ENCODE peak calls at places on chromosomes 16 and 17, in five cellular contexts. O is adrenal gland, K is neuronal stem cell, B is left ventricle myocardium inferior, A is colonic mucosa. V is an unnamed sample.
A peak's percentile ranks its signal among the peaks of the same experiment; 100 is the strongest.

GRCh38 chr17:43200127-43200526 is 11.5 kb upstream of the TMEM106A start:
- DNase-seq in O (no peak), B (no peak), A (no peak), K (no peak), V (no peak)

GRCh38 chr17:6170349-6170748 is 100.2 kb downstream of the WSCD1 start:
- DNase-seq in B (no peak), A (no peak), K (no peak), O (no peak), V (no peak)

GRCh38 chr17:64679710-64680216 is 17.7 kb upstream of the SMURF2 start:
- DNase-seq in O (no peak), K (no peak), B (no peak), A (no peak), V (no peak)

GRCh38 chr17:57228921-57229320 is 27.4 kb upstream of the MSI2 start:
- DNase-seq in K (no peak), O (no peak), B (no peak), A (no peak), V (no peak)

GRCh38 chr17:37025847-37026533 is 77.2 kb downstream of the AATF start:
- DNase-seq in O (no peak), A (no peak), B (no peak), K (no peak), V (no peak)

GRCh38 chr17:4928881-4929280 is 3.2 kb upstream of the GP1BA start:
- DNase-seq in K (no peak), O (no peak), B (no peak), A (no peak), V (peak; percentile 38)

GRCh38 chr16:5257462-5257861 is 159.9 kb upstream of the EEF2KMT start:
- DNase-seq in B (no peak), O (no peak), K (no peak), A (no peak), V (no peak)

GRCh38 chr17:43021739-43022512 is at the start of gene VAT1:
- DNase-seq in O (peak; percentile 83), K (peak; percentile 71), A (peak; percentile 87), B (peak; percentile 86), V (no peak)

GRCh38 chr17:68310141-68310540 is 18.8 kb downstream of the ARSG start:
- DNase-seq in A (no peak), B (no peak), K (no peak), O (no peak), V (no peak)

GRCh38 chr16:84885024-84885910 is 65.5 kb downstream of the CRISPLD2 start:
- DNase-seq in K (peak; percentile 24), O (no peak), B (peak; percentile 44), A (no peak), V (no peak)

GRCh38 chr16:29826342-29826695 is 6.1 kb downstream of the MVP start:
- DNase-seq in K (no peak), O (peak; percentile 42), A (no peak), B (no peak), V (no peak)

GRCh38 chr17:39969375-39969774 is 6.6 kb downstream of the GSDMA start:
- DNase-seq in K (no peak), O (no peak), A (no peak), B (no peak), V (no peak)

GRCh38 chr17:21376835-21377690 is 906 bp downstream of the KCNJ12 start:
- DNase-seq in O (no peak), A (no peak), K (no peak), B (no peak), V (no peak)

GRCh38 chr17:6326483-6326882 is 108.4 kb downstream of the AIPL1 start:
- DNase-seq in B (no peak), K (no peak), A (no peak), O (no peak), V (no peak)

GRCh38 chr17:8124350-8125195 is 667 bp upstream of the HES7 start:
- DNase-seq in O (no peak), K (no peak), A (no peak), B (no peak), V (no peak)

GRCh38 chr17:65554568-65555223 is 6.8 kb downstream of the AXIN2 start:
- DNase-seq in K (no peak), O (no peak), B (peak; percentile 61), A (peak; percentile 48), V (no peak)

GRCh38 chr16:51359141-51359960 is 208.3 kb upstream of the SALL1 start:
- DNase-seq in O (peak; percentile 8), K (peak; percentile 88), B (peak; percentile 27), A (no peak), V (no peak)

GRCh38 chr17:8488931-8489330 is 53.2 kb downstream of the NDEL1 start:
- DNase-seq in K (no peak), A (no peak), B (peak; percentile 48), O (peak; percentile 86), V (no peak)

GRCh38 chr16:9126609-9127008 is 35.2 kb downstream of the HAPSTR1 start:
- DNase-seq in B (no peak), K (no peak), O (no peak), A (no peak), V (peak; percentile 21)

GRCh38 chr17:82023447-82024241 is 539 bp downstream of the LRRC45 start:
- DNase-seq in B (no peak), O (no peak), K (no peak), A (no peak), V (no peak)

GRCh38 chr16:7853197-7853596 is 520.6 kb downstream of the RBFOX1 start:
- DNase-seq in K (no peak), O (no peak), B (no peak), A (no peak), V (no peak)

GRCh38 chr17:29005936-29006438 is at the start of gene SEZ6:
- DNase-seq in K (peak; percentile 84), B (peak; percentile 72), O (peak; percentile 82), A (peak; percentile 60), V (no peak)

GRCh38 chr17:60173304-60173807 is 23.6 kb downstream of the CA4 start:
- DNase-seq in K (no peak), B (no peak), A (no peak), O (no peak), V (no peak)

GRCh38 chr16:66961065-66961744 is at the start of gene CES3:
- DNase-seq in K (peak; percentile 61), O (peak; percentile 58), B (peak; percentile 40), A (peak; percentile 90), V (no peak)

GRCh38 chr16:4032768-4033167 is 83.5 kb downstream of the ADCY9 start:
- DNase-seq in K (no peak), B (no peak), O (no peak), A (peak; percentile 84), V (no peak)

GRCh38 chr17:44279586-44280344 is 11.8 kb upstream of the SLC4A1 start:
- DNase-seq in B (peak; percentile 78), O (peak; percentile 92), A (peak; percentile 66), K (no peak), V (peak; percentile 71)

GRCh38 chr17:72501404-72502110 is 380.7 kb downstream of the SOX9 start:
- DNase-seq in O (no peak), B (no peak), A (peak; percentile 47), K (no peak), V (no peak)

GRCh38 chr17:6439951-6440350 is 4.3 kb upstream of the PIMREG start:
- DNase-seq in K (peak; percentile 67), O (no peak), B (no peak), A (no peak), V (no peak)

GRCh38 chr16:3938471-3938842 is 57.9 kb upstream of the CREBBP start:
- DNase-seq in B (no peak), A (no peak), K (no peak), O (no peak), V (no peak)

GRCh38 chr17:1592751-1593629 is 30.4 kb upstream of the PITPNA start:
- DNase-seq in K (no peak), A (peak; percentile 90), B (no peak), O (no peak), V (no peak)

GRCh38 chr16:23518435-23518891 is 8.2 kb upstream of the GGA2 start:
- DNase-seq in B (no peak), O (no peak), K (no peak), A (no peak), V (no peak)
- H3K4me1 ChIP-seq in B (peaks cover 5% of the 10 kb centered on the region), O (no peaks in the 10 kb centered on the region), K (no peaks in the 10 kb centered on the region), A (no peaks in the 10 kb centered on the region), V (no peaks in the 10 kb centered on the region)

GRCh38 chr16:87803385-87803784 is 37.6 kb upstream of the KLHDC4 start:
- DNase-seq in K (no peak), A (no peak), O (no peak), B (no peak), V (no peak)
- H3K4me1 ChIP-seq in K (peaks cover 6% of the 10 kb centered on the region), A (peaks cover 6% of the 10 kb centered on the region), O (peaks cover 7% of the 10 kb centered on the region), B (peaks cover 17% of the 10 kb centered on the region), V (peaks cover 35% of the 10 kb centered on the region)

GRCh38 chr16:46759309-46759708 is 11.2 kb upstream of the MYLK3 start:
- DNase-seq in O (no peak), B (no peak), A (no peak), K (no peak), V (no peak)

GRCh38 chr16:46765050-46765449 is 16.9 kb upstream of the MYLK3 start:
- DNase-seq in K (no peak), B (no peak), A (no peak), O (no peak), V (no peak)

GRCh38 chr16:46762583-46762982 is 14.4 kb upstream of the MYLK3 start:
- DNase-seq in B (no peak), O (no peak), K (no peak), A (no peak), V (no peak)

GRCh38 chr16:46757339-46758050 is 9.4 kb upstream of the MYLK3 start:
- DNase-seq in B (peak; percentile 84), O (no peak), A (no peak), K (no peak), V (no peak)

DNA sequence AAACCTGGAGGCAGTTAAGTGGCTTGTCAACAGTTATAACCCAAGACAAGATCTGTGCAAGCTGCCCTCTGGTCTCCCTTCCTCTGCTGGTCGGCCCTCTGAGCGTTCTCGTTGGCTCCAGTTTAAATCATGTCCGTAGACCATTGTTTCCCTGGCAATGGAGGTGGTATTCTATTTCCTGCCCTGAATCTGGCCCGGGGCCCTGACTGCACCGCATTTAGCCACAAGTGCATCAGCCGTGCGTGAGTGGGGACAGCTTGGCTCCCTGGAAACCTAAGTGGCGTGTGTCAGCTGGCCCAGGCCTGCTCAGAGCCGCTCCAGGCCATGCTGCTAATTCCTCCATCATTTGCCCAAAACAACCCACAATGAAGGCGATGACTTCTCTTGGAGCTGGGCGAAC is 15.0 kb upstream of the MYLK3 start:
- DNase-seq in K (no peak), O (no peak), A (no peak), B (peak; percentile 84), V (no peak)
- H3K4me1 ChIP-seq in K (no peaks in the 10 kb centered on the region), O (no peaks in the 10 kb centered on the region), A (no peaks in the 10 kb centered on the region), B (peaks cover 31% of the 10 kb centered on the region), V (no peaks in the 10 kb centered on the region)

DNA sequence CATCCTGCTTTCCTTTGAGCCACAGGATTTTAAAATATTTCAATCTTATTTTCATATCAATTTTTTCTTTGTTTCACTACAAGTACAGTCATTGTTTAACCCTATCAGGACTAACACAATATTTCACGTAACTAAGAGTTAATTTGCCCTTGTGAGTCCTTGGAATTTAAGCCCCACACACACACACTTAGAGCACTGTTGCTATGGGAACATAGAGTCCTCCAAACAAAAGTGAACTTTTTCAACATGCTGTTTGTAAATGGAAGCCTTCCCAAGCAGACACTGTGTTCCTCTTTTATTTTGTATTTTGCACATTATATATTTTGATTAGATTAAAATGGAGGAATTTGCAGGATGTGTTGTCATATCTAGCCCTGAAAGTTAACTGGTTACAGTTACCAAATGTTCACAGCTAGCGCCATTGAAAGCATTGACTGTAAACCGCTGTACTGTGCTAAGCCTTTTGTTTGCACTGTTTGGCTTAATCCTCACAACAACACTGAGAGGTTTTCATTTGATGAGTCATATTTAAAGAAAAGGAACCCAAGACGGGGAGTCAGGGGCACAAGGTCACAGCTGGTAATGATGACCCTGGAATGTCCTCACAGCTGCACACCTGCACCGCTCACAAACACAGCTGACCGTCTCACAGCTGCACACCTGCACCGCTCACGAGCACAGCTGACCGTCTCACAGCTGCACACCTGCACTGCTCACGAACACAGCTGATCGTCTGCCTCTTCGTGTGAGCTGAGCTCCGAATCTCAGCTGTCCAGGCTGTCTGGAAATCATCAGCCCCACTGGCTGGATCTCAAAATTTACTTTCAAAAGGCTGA is 6.3 kb downstream of the HSBP1 start:
- DNase-seq in B (no peak), A (no peak), O (peak; percentile 33), K (peak; percentile 50), V (no peak)
- H3K4me1 ChIP-seq in B (peaks cover 60% of the 10 kb centered on the region), A (peaks cover under 1% of the 10 kb centered on the region), O (peaks cover 23% of the 10 kb centered on the region), K (peaks cover 8% of the 10 kb centered on the region), V (peaks cover 41% of the 10 kb centered on the region)

V was measured in suprapubic skin.